ENCODE peak calls at places on chromosomes 2 and 18, in four cellular contexts. Q is PC-3, S is colonic mucosa, P is GM23248. B is an unnamed sample.

GRCh38 chr18:9218052-9218451 is 81.5 kb downstream of the ANKRD12 start:
- DNase-seq in P (no peak), S (no peak), Q (no peak), B (no peak)

GRCh38 chr2:125405816-125406215 is 1250.1 kb upstream of the GYPC start:
- DNase-seq in Q (peak; percentile 81), P (peak; percentile 87), S (no peak), B (peak; percentile 90)

GRCh38 chr2:27049422-27050280 is 1.8 kb upstream of the AGBL5 start:
- DNase-seq in S (peak; percentile 51), P (no peak), Q (no peak), B (peak; percentile 53)

GRCh38 chr2:54561010-54561409 is 104.9 kb downstream of the SPTBN1 start:
- DNase-seq in P (no peak), Q (no peak), S (no peak), B (no peak)

GRCh38 chr2:207252979-207253640 is 87.4 kb upstream of the KLF7 start:
- DNase-seq in Q (no peak), P (peak; percentile 40), S (no peak), B (no peak)

GRCh38 chr2:7671312-7671711 is 754.1 kb downstream of the RNF144A start:
- DNase-seq in P (peak; percentile 53), S (no peak), Q (no peak), B (no peak)

GRCh38 chr2:130807659-130808385 is 28.9 kb upstream of the ARHGEF4 start:
- DNase-seq in S (peak; percentile 73), P (peak; percentile 24), Q (peak; percentile 76), B (no peak)

GRCh38 chr2:24304098-24304497 is 56.2 kb downstream of the ITSN2 start:
- DNase-seq in S (peak; percentile 33), P (peak; percentile 90), Q (no peak), B (peak; percentile 85)

GRCh38 chr2:127968610-127969339 is 59.1 kb downstream of the SAP130 start:
- DNase-seq in Q (no peak), P (peak; percentile 41), S (no peak), B (peak; percentile 91)

GRCh38 chr2:3637311-3637675 is 20.7 kb upstream of the ALLC start:
- DNase-seq in P (no peak), Q (no peak), S (no peak), B (no peak)

GRCh38 chr2:96546321-96546720 is 9.8 kb downstream of the ARID5A start:
- DNase-seq in Q (no peak), S (no peak), P (no peak), B (no peak)

GRCh38 chr2:219090436-219090835 is 29.7 kb upstream of the IHH start:
- DNase-seq in P (no peak), S (no peak), Q (no peak), B (no peak)

GRCh38 chr18:6401687-6402086 is 13.0 kb downstream of the L3MBTL4 start:
- DNase-seq in Q (no peak), P (no peak), S (no peak), B (no peak)

DNA sequence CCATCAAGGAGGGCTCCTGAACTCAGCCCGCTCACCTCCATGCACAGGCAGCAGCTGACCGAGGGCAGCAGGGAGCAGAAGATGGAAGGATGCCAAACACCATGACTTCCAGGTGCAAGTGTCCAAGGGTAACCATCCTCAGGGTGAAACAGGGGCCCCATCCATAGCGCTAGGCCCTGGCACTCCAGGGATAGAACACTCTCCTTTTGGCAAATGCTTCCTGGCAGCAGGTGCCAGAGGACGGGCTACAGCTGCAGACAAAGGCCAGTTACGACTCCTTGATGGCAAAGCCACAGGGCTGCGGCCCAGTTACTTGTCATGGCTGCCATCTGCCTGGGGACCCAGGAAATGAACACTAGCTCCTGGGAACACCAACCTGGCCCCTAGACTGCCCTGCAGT is 178.9 kb downstream of the TMEM163 start:
- DNase-seq in S (no peak), Q (no peak), P (no peak), B (no peak)
- H3K4me3 ChIP-seq in S (no peak overlapping the region), Q (no peak overlapping the region), P (no peak overlapping the region), B (no peak overlapping the region)

DNA sequence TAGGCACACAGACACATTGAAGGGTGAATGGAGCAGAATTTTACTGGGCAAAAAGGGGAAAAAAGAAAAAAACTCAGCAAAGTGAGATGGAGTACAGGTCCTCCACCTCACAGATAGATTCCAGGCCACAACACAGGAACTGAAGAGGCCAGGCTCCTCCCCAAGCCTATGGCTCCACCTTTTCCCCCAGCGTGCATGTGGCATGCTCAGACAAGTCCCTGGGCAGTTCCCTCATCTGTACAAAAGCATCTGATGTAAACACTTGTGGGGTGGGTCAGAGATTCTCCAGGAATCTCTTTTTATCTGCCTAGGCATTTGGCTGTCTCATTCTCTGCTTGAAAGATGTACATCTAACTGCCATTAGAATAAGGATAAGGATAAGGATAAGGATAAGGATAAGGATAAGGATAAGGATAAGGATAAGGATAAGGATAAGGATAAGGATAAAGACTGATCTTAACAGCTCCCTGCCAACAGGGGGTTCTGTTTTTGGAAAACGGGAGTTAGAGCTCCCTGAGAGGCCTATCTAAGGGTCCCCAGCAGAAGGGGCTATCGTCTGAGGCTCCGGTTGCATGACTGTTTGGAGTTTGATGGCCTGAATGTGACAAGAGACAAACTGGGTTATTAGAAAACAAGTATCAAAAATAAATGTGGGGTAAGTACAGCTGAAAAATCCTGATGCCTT is 17.2 kb upstream of the ASXL3 start:
- DNase-seq in S (peak; percentile 22), Q (no peak), P (peak; percentile 7), B (peak; percentile 0)
- H3K9me3 ChIP-seq in S (no peaks in the 10 kb centered on the region), Q (no peaks in the 10 kb centered on the region), P (no peaks in the 10 kb centered on the region), B (no peaks in the 10 kb centered on the region)

GRCh38 chr2:191012346-191012745 is 1.6 kb downstream of the STAT1 start:
- DNase-seq in P (no peak), Q (peak; percentile 21), S (no peak), B (no peak)

GRCh38 chr2:191010887-191011885 is 2.8 kb downstream of the STAT1 start:
- DNase-seq in Q (no peak), P (peak; percentile 30), S (no peak), B (no peak)

GRCh38 chr2:191008286-191008685 is 5.7 kb downstream of the STAT1 start:
- DNase-seq in Q (no peak), P (no peak), S (no peak), B (no peak)

GRCh38 chr2:191006997-191007604 is 6.9 kb downstream of the STAT1 start:
- DNase-seq in P (no peak), S (no peak), Q (no peak), B (no peak)

GRCh38 chr2:191009541-191010374 is 4.2 kb downstream of the STAT1 start:
- DNase-seq in P (peak; percentile 77), Q (peak; percentile 67), S (no peak), B (no peak)
- H3K36me3 ChIP-seq in P (peaks cover 61% of the 10 kb centered on the region), Q (peaks cover 44% of the 10 kb centered on the region), S (peaks cover 30% of the 10 kb centered on the region), B (peaks cover 82% of the 10 kb centered on the region)

GRCh38 chr2:8679567-8679826 is 2.4 kb upstream of the ID2 start:
- DNase-seq in Q (no peak), S (no peak), P (no peak), B (no peak)
- H3K4me3 ChIP-seq in Q (peak overlapping the region; percentile 88), S (peak overlapping the region; percentile 54), P (peak overlapping the region; percentile 85), B (peak overlapping the region; percentile 56)

DNA sequence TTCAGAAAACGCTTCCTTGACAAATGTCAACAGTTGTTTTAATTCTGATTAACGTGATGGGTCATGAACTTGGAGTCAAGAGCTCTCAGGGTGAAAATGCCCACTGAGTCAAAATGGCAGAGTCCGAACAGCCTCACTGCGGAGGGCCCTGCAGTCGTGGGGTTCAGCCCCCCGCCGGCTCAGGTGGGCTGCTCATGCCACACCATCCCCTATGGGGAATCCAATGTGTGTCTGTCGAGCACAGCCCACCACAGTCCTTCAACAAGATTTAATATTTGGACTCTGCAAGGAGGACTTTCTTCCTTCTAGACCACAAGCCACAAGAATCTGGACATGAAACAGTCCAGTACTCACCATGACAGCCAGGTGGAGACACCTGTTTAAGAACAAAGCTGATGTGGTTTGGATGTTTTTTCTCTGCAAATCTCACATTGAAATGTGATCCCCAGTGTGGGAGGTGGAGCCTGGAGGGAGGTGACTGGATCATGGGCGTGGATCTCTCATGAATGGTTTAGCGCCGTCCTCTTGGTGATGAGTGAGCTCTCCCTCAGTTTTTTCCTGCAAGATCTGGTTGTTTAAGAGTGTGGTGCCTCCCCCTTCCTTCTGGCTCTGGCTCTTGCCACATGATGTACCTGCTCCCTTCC is 201.0 kb downstream of the NDUFA10 start:
- DNase-seq in S (peak; percentile 18), Q (peak; percentile 91), P (peak; percentile 11), B (no peak)
- H3K9me3 ChIP-seq in S (no peaks in the 10 kb centered on the region), Q (no peaks in the 10 kb centered on the region), P (no peaks in the 10 kb centered on the region), B (no peaks in the 10 kb centered on the region)

B was measured in MG63.